ENCODE peak calls at places on chromosomes 3 and 15, in six cellular contexts. H is IMR-90; B is fibroblast of the aortic adventitia; M is neural progenitor cell; E is activated CD8-positive, alpha-beta memory T cell treated with anti-CD3 and anti-CD28 coated beads for 48 hours; N is pons. A is an unnamed sample.

GRCh38 chr15:81068516-81068915 is 65.6 kb upstream of the CFAP161 start:
- DNase-seq in H (no peak), B (no peak), M (no peak), E (no peak), N (no peak), A (no peak)

GRCh38 chr3:54458357-54458756 is 336.0 kb downstream of the CACNA2D3 start:
- DNase-seq in H (no peak), B (no peak), M (no peak), E (no peak), N (no peak), A (no peak)

GRCh38 chr15:42994546-42994945 is 74.0 kb upstream of the TTBK2 start:
- DNase-seq in H (peak; percentile 67), B (peak; percentile 46), M (no peak), E (no peak), N (no peak), A (no peak)

GRCh38 chr3:77449459-77449858 is 409.6 kb downstream of the ROBO2 start:
- DNase-seq in H (no peak), B (no peak), M (no peak), E (no peak), N (no peak), A (no peak)

GRCh38 chr3:18761530-18761929 is 336.4 kb upstream of the SATB1 start:
- DNase-seq in H (no peak), B (no peak), M (no peak), E (no peak), N (no peak), A (no peak)

GRCh38 chr3:23435318-23435717 is 232.2 kb downstream of the UBE2E2 start:
- DNase-seq in H (no peak), B (no peak), M (no peak), E (no peak), N (no peak), A (no peak)

GRCh38 chr15:31136016-31136415 is 34.5 kb upstream of the TRPM1 start:
- DNase-seq in H (no peak), B (no peak), M (no peak), E (no peak), N (no peak), A (no peak)

GRCh38 chr3:139113766-139114165 is 69.1 kb upstream of the PRR23C start:
- DNase-seq in H (no peak), B (no peak), M (no peak), E (no peak), N (no peak), A (no peak)

GRCh38 chr3:16663852-16664712 is 58.9 kb upstream of the DAZL start:
- DNase-seq in H (no peak), B (no peak), M (peak; percentile 17), E (no peak), N (no peak), A (peak; percentile 25)

GRCh38 chr3:58535531-58536500 is 1.2 kb downstream of the ACOX2 start:
- DNase-seq in H (no peak), B (peak; percentile 48), M (no peak), E (no peak), N (no peak), A (no peak)

GRCh38 chr3:47008851-47009224 is 29.4 kb downstream of the NBEAL2 start:
- DNase-seq in H (no peak), B (no peak), M (no peak), E (no peak), N (no peak), A (no peak)

GRCh38 chr15:72728821-72729220 is 42.8 kb downstream of the BBS4 start:
- DNase-seq in H (no peak), B (no peak), M (no peak), E (no peak), N (no peak), A (no peak)

GRCh38 chr3:107555359-107555758 is 32.6 kb downstream of the BBX start:
- DNase-seq in H (no peak), B (no peak), M (no peak), E (no peak), N (no peak), A (no peak)

GRCh38 chr3:60756231-60756630 is 495.0 kb downstream of the FHIT start:
- DNase-seq in H (no peak), B (no peak), M (no peak), E (no peak), N (no peak), A (no peak)

GRCh38 chr3:52119056-52119455 is 35.2 kb downstream of the POC1A start:
- DNase-seq in H (no peak), B (no peak), M (no peak), E (no peak), N (no peak), A (no peak)

GRCh38 chr15:89167267-89168176 is 53.9 kb downstream of the RLBP1 start:
- DNase-seq in H (peak; percentile 65), B (peak; percentile 83), M (no peak), E (no peak), N (peak; percentile 26), A (no peak)

GRCh38 chr15:95770191-95770590 is 560.3 kb upstream of the NR2F2 start:
- DNase-seq in H (peak; percentile 32), B (peak; percentile 55), M (no peak), E (no peak), N (no peak), A (no peak)

GRCh38 chr3:191136347-191136746 is 62.7 kb upstream of the OSTN start:
- DNase-seq in H (peak; percentile 18), B (peak; percentile 39), M (no peak), E (no peak), N (no peak), A (peak; percentile 14)

GRCh38 chr3:135736740-135737139 is 228.8 kb upstream of the PPP2R3A start:
- DNase-seq in H (peak; percentile 5), B (peak; percentile 40), M (peak; percentile 76), E (no peak), N (no peak), A (no peak)

GRCh38 chr15:101504866-101505609 is 15.5 kb upstream of the PCSK6 start:
- DNase-seq in H (no peak), B (no peak), M (no peak), E (no peak), N (no peak), A (no peak)

GRCh38 chr15:51341366-51342248 is at the start of gene GLDN:
- DNase-seq in H (peak; percentile 2), B (no peak), M (peak; percentile 76), E (no peak), N (peak; percentile 87), A (peak; percentile 80)

GRCh38 chr3:16319307-16319706 is 54.3 kb downstream of the OXNAD1 start:
- DNase-seq in H (no peak), B (no peak), M (peak; percentile 62), E (no peak), N (no peak), A (peak; percentile 34)

GRCh38 chr3:25142609-25143355 is 285.3 kb upstream of the RARB start:
- DNase-seq in H (no peak), B (no peak), M (no peak), E (no peak), N (no peak), A (no peak)

GRCh38 chr3:354433-354832 is 157.9 kb downstream of the CHL1 start:
- DNase-seq in H (peak; percentile 64), B (peak; percentile 37), M (peak; percentile 61), E (no peak), N (peak; percentile 57), A (peak; percentile 35)

GRCh38 chr3:194836676-194837075 is 151.0 kb downstream of the FAM43A start:
- DNase-seq in H (no peak), B (no peak), M (no peak), E (no peak), N (peak; percentile 83), A (no peak)

GRCh38 chr3:71874618-71875017 is 89.7 kb upstream of the PROK2 start:
- DNase-seq in H (no peak), B (no peak), M (no peak), E (no peak), N (no peak), A (no peak)

GRCh38 chr3:88462241-88462640 is 312.5 kb downstream of the C3orf38 start:
- DNase-seq in H (no peak), B (no peak), M (no peak), E (no peak), N (no peak), A (no peak)

GRCh38 chr15:42494998-42495360 is 455 bp upstream of the SNAP23 start:
- DNase-seq in H (peak; percentile 77), B (peak; percentile 87), M (peak; percentile 11), E (no peak), N (peak; percentile 97), A (peak; percentile 27)

GRCh38 chr15:90809536-90809935 is 58.9 kb upstream of the FURIN start:
- DNase-seq in H (peak; percentile 20), B (no peak), M (no peak), E (no peak), N (no peak), A (no peak)

GRCh38 chr3:14976317-14976716 is 28.9 kb downstream of the NR2C2 start:
- DNase-seq in H (no peak), B (no peak), M (peak; percentile 27), E (no peak), N (no peak), A (no peak)

GRCh38 chr3:181824961-181825360 is 113.2 kb downstream of the SOX2 start:
- DNase-seq in H (no peak), B (no peak), M (peak; percentile 13), E (no peak), N (no peak), A (no peak)

GRCh38 chr3:154243353-154243752 is 80.9 kb downstream of the DHX36 start:
- DNase-seq in H (peak; percentile 15), B (peak; percentile 52), M (no peak), E (no peak), N (peak; percentile 39), A (no peak)

GRCh38 chr15:74653426-74654082 is 37.9 kb downstream of the CLK3 start:
- DNase-seq in H (peak; percentile 59), B (peak; percentile 98), M (no peak), E (no peak), N (no peak), A (peak; percentile 52)

GRCh38 chr3:102492300-102492699 is 57.5 kb downstream of the ZPLD1 start:
- DNase-seq in H (no peak), B (no peak), M (no peak), E (no peak), N (no peak), A (no peak)

GRCh38 chr3:45442679-45443214 is 54.4 kb downstream of the LARS2 start:
- DNase-seq in H (no peak), B (no peak), M (no peak), E (no peak), N (no peak), A (no peak)

GRCh38 chr3:173395412-173396181 is 1.9 kb upstream of the NLGN1 start:
- DNase-seq in H (peak; percentile 74), B (peak; percentile 69), M (peak; percentile 93), E (no peak), N (peak; percentile 88), A (peak; percentile 84)

GRCh38 chr15:76206325-76206976 is 104.8 kb downstream of the ETFA start:
- DNase-seq in H (peak; percentile 31), B (peak; percentile 57), M (no peak), E (no peak), N (peak; percentile 78), A (peak; percentile 88)

GRCh38 chr3:12871404-12871983 is 30.1 kb upstream of the RPL32 start:
- DNase-seq in H (no peak), B (no peak), M (no peak), E (no peak), N (no peak), A (no peak)

A was measured in SK-N-SH.